ENCODE peak calls at places on chromosomes 5 and 9, in six cellular contexts. V is HCT116, R is GM12878, Y is H1, Q is K562, W is HepG2. K is an unnamed sample.

GRCh38 chr5:128537999-128538248 is at the start of gene FBN2:
- DNase-seq in R (no peak), Q (no peak), Y (no peak), W (no peak), V (no peak), K (no peak)

GRCh38 chr5:61637566-61637965 is 305.5 kb downstream of the ZSWIM6 start:
- DNase-seq in V (no peak), Y (no peak), W (no peak), R (no peak), Q (no peak), K (peak; percentile 43)

GRCh38 chr5:177356756-177357458 is 817 bp upstream of the RGS14 start:
- DNase-seq in Y (no peak), W (no peak), R (no peak), Q (no peak), V (no peak), K (no peak)

GRCh38 chr9:129408535-129409215 is 212.2 kb downstream of the C9orf50 start:
- DNase-seq in R (no peak), V (no peak), W (no peak), Y (no peak), Q (no peak), K (no peak)

GRCh38 chr5:52837068-52837467 is 49.4 kb downstream of the ITGA1 start:
- DNase-seq in V (no peak), Q (no peak), Y (no peak), W (no peak), R (no peak), K (no peak)

GRCh38 chr9:90555351-90556057 is 87.1 kb downstream of the DIRAS2 start:
- DNase-seq in Y (no peak), R (no peak), V (no peak), Q (no peak), W (peak; percentile 9), K (no peak)

GRCh38 chr9:87776481-87777373 is 50.8 kb downstream of the CTSL start:
- DNase-seq in Y (no peak), V (no peak), R (no peak), Q (peak; percentile 22), W (no peak), K (no peak)

GRCh38 chr5:84290161-84290560 is 94.5 kb downstream of the EDIL3 start:
- DNase-seq in Y (no peak), W (no peak), R (no peak), Q (no peak), V (no peak), K (no peak)

GRCh38 chr5:128304791-128305190 is 221.2 kb downstream of the SLC12A2 start:
- DNase-seq in Q (no peak), R (no peak), Y (no peak), W (no peak), V (no peak), K (no peak)

GRCh38 chr5:59322887-59323286 is 570.6 kb downstream of the PDE4D start:
- DNase-seq in V (no peak), Q (no peak), Y (no peak), W (no peak), R (no peak), K (no peak)

GRCh38 chr9:2055203-2055658 is 40.1 kb downstream of the SMARCA2 start:
- DNase-seq in W (no peak), Q (no peak), R (peak; percentile 77), V (no peak), Y (no peak), K (no peak)

GRCh38 chr9:135479469-135480052 is at the start of gene PPP1R26:
- DNase-seq in Q (peak; percentile 55), W (no peak), V (no peak), Y (no peak), R (no peak), K (no peak)

GRCh38 chr9:113042884-113043657 is 13.5 kb downstream of the ZFP37 start:
- DNase-seq in W (no peak), Q (no peak), R (no peak), V (no peak), Y (no peak), K (no peak)

GRCh38 chr5:43236633-43237355 is 44.8 kb downstream of the NIM1K start:
- DNase-seq in Q (no peak), R (no peak), V (no peak), W (no peak), Y (no peak), K (no peak)

GRCh38 chr9:138028596-138028995 is 151.0 kb downstream of the CACNA1B start:
- DNase-seq in V (no peak), Y (no peak), Q (peak; percentile 29), R (no peak), W (no peak), K (no peak)

GRCh38 chr9:87718852-87719612 is 6.9 kb upstream of the CTSL start:
- DNase-seq in Y (no peak), Q (no peak), R (no peak), W (no peak), V (no peak), K (no peak)

GRCh38 chr9:87337335-87338074 is 160.2 kb upstream of the DAPK1 start:
- DNase-seq in R (no peak), Q (peak; percentile 8), W (no peak), Y (no peak), V (no peak), K (peak; percentile 71)

GRCh38 chr5:137414112-137414511 is 85.0 kb downstream of the SPOCK1 start:
- DNase-seq in V (no peak), R (no peak), W (no peak), Q (no peak), Y (no peak), K (no peak)

GRCh38 chr5:140988036-140988997 is 22.0 kb downstream of the PCDHAC2 start:
- DNase-seq in Q (no peak), Y (no peak), R (no peak), V (no peak), W (no peak), K (no peak)

GRCh38 chr5:156094001-156094400 is 233.0 kb upstream of the SGCD start:
- DNase-seq in Q (no peak), Y (no peak), R (no peak), W (no peak), V (no peak), K (peak; percentile 5)

GRCh38 chr5:131148835-131149234 is 16.2 kb downstream of the HINT1 start:
- DNase-seq in Y (no peak), W (no peak), Q (no peak), R (no peak), V (no peak), K (no peak)
- H3K9me3 ChIP-seq in Y (no peaks in the 10 kb centered on the region), W (no peaks in the 10 kb centered on the region), Q (no peaks in the 10 kb centered on the region), R (no peaks in the 10 kb centered on the region), V (no peaks in the 10 kb centered on the region), K (no peaks in the 10 kb centered on the region)

DNA sequence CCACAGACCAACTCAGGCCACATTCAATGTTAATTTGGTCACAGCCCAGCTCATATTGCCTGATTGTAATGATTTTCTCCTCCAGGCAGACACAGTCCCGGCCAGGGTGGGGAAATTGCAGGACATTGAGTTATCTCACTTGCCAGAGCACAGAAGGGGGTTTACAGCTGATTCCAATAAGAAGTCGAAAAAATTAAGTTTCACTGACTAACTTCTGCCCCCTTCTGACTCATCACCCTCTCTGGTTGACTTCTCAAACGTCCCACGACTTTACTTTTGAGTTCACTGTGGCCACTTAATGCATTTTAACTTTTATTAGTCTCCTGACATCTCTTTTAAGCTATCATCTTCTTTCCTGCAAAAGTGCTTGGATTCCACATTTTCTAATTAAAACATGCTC is 321.4 kb upstream of the WWC1 start:
- DNase-seq in Y (no peak), R (no peak), W (no peak), V (no peak), Q (no peak), K (no peak)
- TF ChIP-seq ZNF274 in Y (no peak), R (no peak), W (no peak), V (no peak), Q (no peak), K (no peak)

GRCh38 chr9:120935383-120935857 is 8.8 kb upstream of the TRAF1 start:
- DNase-seq in Q (peak; percentile 82), Y (no peak), W (no peak), V (no peak), R (no peak), K (no peak)

GRCh38 chr9:120937596-120937995 is 11.0 kb upstream of the TRAF1 start:
- DNase-seq in Y (no peak), W (no peak), V (no peak), Q (no peak), R (no peak), K (no peak)

GRCh38 chr9:120937127-120937526 is 10.5 kb upstream of the TRAF1 start:
- DNase-seq in Q (no peak), Y (no peak), W (no peak), V (no peak), R (no peak), K (no peak)

GRCh38 chr9:120936764-120937122 is 10.1 kb upstream of the TRAF1 start:
- DNase-seq in Q (no peak), V (no peak), Y (no peak), W (no peak), R (no peak), K (no peak)

GRCh38 chr9:120936011-120936763 is 9.6 kb upstream of the TRAF1 start:
- DNase-seq in Y (peak; percentile 96), W (peak; percentile 65), R (peak; percentile 68), V (peak; percentile 83), Q (peak; percentile 91), K (peak; percentile 80)
- H3K9ac ChIP-seq in Y (no peak overlapping the region), W (no peak overlapping the region), R (peak overlapping the region; percentile 36), V (no peak overlapping the region), Q (peak overlapping the region; percentile 21), K (no peak overlapping the region)

GRCh38 chr5:153491408-153491807 is 938 bp downstream of the GRIA1 start:
- DNase-seq in R (no peak), V (no peak), W (no peak), Q (no peak), Y (no peak), K (no peak)
- H3K9me3 ChIP-seq in R (no peaks in the 10 kb centered on the region), V (no peaks in the 10 kb centered on the region), W (no peaks in the 10 kb centered on the region), Q (no peaks in the 10 kb centered on the region), Y (no peaks in the 10 kb centered on the region), K (no peaks in the 10 kb centered on the region)

GRCh38 chr5:132209131-132209530 is 18.5 kb downstream of the P4HA2 start:
- DNase-seq in Q (no peak), V (no peak), W (no peak), Y (no peak), R (no peak), K (no peak)

GRCh38 chr5:132205385-132206125 is 22.1 kb downstream of the P4HA2 start:
- DNase-seq in Q (no peak), W (no peak), R (no peak), V (no peak), Y (no peak), K (no peak)

GRCh38 chr5:132209901-132210545 is 17.6 kb downstream of the P4HA2 start:
- DNase-seq in R (no peak), W (no peak), V (no peak), Y (no peak), Q (no peak), K (no peak)

GRCh38 chr5:132206782-132207181 is 20.9 kb downstream of the P4HA2 start:
- DNase-seq in Q (no peak), R (no peak), W (no peak), Y (no peak), V (no peak), K (no peak)

DNA sequence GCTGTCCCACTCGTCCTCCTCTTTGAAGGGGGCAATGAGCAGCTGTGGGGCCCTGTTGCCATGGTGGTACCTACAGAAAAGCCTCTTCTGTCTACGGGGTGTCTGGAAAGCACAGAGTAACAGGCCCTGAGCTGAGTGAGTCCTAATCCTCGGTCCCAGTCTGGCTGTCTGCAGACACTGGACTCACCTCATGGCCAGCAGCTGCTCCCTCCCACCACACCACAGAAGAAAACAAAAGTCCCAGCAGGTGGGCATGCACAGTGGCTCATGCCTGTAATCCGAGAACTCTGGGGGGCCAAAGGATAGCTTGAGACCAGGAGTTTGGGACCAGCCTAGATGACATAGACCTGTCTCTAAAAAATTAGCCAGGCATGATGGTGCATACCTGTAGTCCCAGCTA is 19.9 kb downstream of the P4HA2 start:
- DNase-seq in R (no peak), Y (no peak), W (no peak), V (no peak), Q (no peak), K (no peak)
- TF ChIP-seq ZNF274 in R (no peak), Y (no peak), W (no peak), V (no peak), Q (no peak), K (no peak)

GRCh38 chr5:71974622-71975021 is 132.7 kb upstream of the MAP1B start:
- DNase-seq in W (no peak), V (no peak), Q (no peak), R (no peak), Y (no peak), K (no peak)
- H3K9ac ChIP-seq in W (no peak overlapping the region), V (no peak overlapping the region), Q (no peak overlapping the region), R (no peak overlapping the region), Y (no peak overlapping the region), K (no peak overlapping the region)

K was measured in NT2/D1.